ENCODE peak calls at places on chromosome 16, in five cellular contexts. R is heart left ventricle, E is Ammon's horn, Y is dorsolateral prefrontal cortex, V is dermis blood vessel endothelial cell. P is an unnamed sample.

GRCh38 chr16:85110105-85110504 is 2.2 kb downstream of the CIBAR2 start:
- DNase-seq in R (no peak), V (no peak), E (no peak), Y (no peak), P (no peak)

GRCh38 chr16:19284207-19284606 is 1.3 kb upstream of the CLEC19A start:
- DNase-seq in V (no peak), Y (peak), E (peak), R (no peak), P (peak)

GRCh38 chr16:11914759-11915643 is 755 bp downstream of the GSPT1 start:
- DNase-seq in V (peak), E (no peak), R (peak), Y (no peak), P (peak)

GRCh38 chr16:73735018-73735417 is 561.6 kb upstream of the PSMD7 start:
- DNase-seq in E (no peak), V (no peak), Y (no peak), R (no peak), P (no peak)

GRCh38 chr16:48106445-48106844 is 49.3 kb downstream of the ABCC12 start:
- DNase-seq in R (no peak), E (no peak), V (no peak), Y (no peak), P (no peak)

GRCh38 chr16:15874745-15875314 is 13.6 kb downstream of the CEP20 start:
- DNase-seq in E (peak), V (peak), Y (peak), R (peak), P (peak)

GRCh38 chr16:49750341-49751011 is 105.4 kb downstream of the ZNF423 start:
- DNase-seq in E (no peak), V (no peak), Y (no peak), R (no peak), P (no peak)

GRCh38 chr16:16150117-16150877 is 73.0 kb downstream of the ABCC6 start:
- DNase-seq in R (peak), V (peak), Y (peak), E (peak), P (no peak)

GRCh38 chr16:85563031-85563430 is 50.1 kb upstream of the GSE1 start:
- DNase-seq in R (no peak), V (no peak), E (no peak), Y (no peak), P (no peak)

GRCh38 chr16:73202176-73202729 is 154.3 kb upstream of the ZFHX3 start:
- DNase-seq in E (no peak), V (no peak), R (peak), Y (no peak), P (no peak)